ENCODE peak calls at places on chromosome 3, in six cellular contexts. G is brain microvascular endothelial cell; A is astrocyte; M is CD8-positive, alpha-beta T cell; O is esophagus squamous epithelium; T is A549. U is an unnamed sample.

GRCh38 chr3:167684389-167684993 is 30.7 kb upstream of the WDR49 start:
- DNase-seq in O (no peak), A (peak), T (peak), G (peak), M (peak), U (peak)

GRCh38 chr3:195450731-195451229 is 8.0 kb upstream of the ACAP2 start:
- DNase-seq in T (no peak), O (no peak), M (no peak), A (no peak), G (no peak), U (no peak)

GRCh38 chr3:24034464-24034863 is 89.4 kb downstream of the NR1D2 start:
- DNase-seq in O (no peak), T (no peak), G (no peak), A (no peak), M (no peak), U (no peak)

GRCh38 chr3:186640929-186641328 is 730 bp downstream of the FETUB start:
- DNase-seq in G (no peak), T (no peak), M (no peak), A (no peak), O (no peak), U (no peak)

GRCh38 chr3:160739079-160739478 is 17.0 kb upstream of the PPM1L start:
- DNase-seq in G (peak), T (no peak), A (no peak), O (no peak), M (no peak), U (no peak)

GRCh38 chr3:58215317-58216025 is 4.7 kb upstream of the DNASE1L3 start:
- DNase-seq in T (no peak), M (no peak), G (no peak), A (no peak), O (no peak), U (no peak)

GRCh38 chr3:134072881-134073582 is 43.3 kb upstream of the SLCO2A1 start:
- DNase-seq in O (no peak), G (no peak), T (no peak), A (no peak), M (no peak), U (no peak)

GRCh38 chr3:190036631-190037030 is 84.1 kb downstream of the P3H2 start:
- DNase-seq in G (peak), O (no peak), A (peak), T (no peak), M (no peak), U (no peak)

GRCh38 chr3:191136347-191136746 is 62.7 kb upstream of the OSTN start:
- DNase-seq in A (no peak), O (no peak), T (peak), G (peak), M (no peak), U (no peak)

GRCh38 chr3:96960661-96961330 is 146.4 kb downstream of the EPHA6 start:
- DNase-seq in A (no peak), T (no peak), O (no peak), G (no peak), M (no peak), U (no peak)
- H3K27ac ChIP-seq in A (no peak), T (no peak), O (peak), G (no peak), M (no peak), U (no peak)

DNA sequence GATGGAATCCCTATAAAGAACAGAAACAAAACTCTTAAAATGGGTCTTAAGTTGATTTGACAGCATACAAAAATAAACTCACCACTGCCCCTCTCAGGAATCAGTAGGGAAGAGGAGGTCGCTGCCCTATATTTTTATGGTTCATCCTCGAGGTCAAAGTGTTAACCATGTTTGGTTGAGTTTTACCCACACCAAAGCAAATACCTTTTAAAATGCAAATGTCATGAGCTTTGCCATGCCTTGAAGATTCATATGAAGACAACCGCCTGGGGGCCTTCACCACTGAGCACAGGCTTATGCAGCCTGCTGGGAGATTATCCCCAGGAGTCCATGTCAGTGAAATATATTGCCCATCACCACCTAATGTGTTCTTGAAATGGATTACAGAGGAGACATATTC is 66.1 kb downstream of the GLB1 start:
- DNase-seq in A (no peak), G (no peak), M (no peak), T (no peak), O (no peak), U (peak)
- H3K4me3 ChIP-seq in A (no peak), G (no peak), M (no peak), T (no peak), O (no peak), U (no peak)

GRCh38 chr3:14386254-14386653 is 16.2 kb upstream of the SLC6A6 start:
- DNase-seq in G (no peak), A (no peak), M (no peak), T (no peak), O (no peak), U (no peak)
- H3K27ac ChIP-seq in G (no peak), A (no peak), M (no peak), T (no peak), O (no peak), U (no peak)

DNA sequence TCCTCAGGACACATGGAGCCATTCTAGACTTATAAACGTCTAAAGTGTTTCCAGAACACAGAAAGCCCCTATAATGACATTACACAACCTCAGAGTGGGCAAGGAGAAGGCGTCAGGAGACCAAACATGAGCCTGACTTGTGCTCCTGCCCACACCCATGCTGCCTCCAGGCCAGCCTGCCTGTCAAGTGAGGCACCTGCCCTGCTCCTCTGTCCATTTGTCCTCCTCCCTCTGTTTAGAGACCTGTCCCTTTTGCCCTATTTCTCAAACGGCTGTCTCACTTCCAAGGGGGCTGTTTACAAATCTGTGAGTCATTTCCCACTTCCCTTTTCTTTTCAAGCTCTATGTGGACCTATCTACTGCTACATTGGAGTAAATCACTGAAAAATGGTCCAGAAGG is 21.0 kb downstream of the ZDHHC3 start:
- DNase-seq in G (no peak), A (no peak), M (no peak), O (no peak), T (no peak), U (no peak)
- H3K4me3 ChIP-seq in G (no peak), A (no peak), M (no peak), O (no peak), T (no peak), U (no peak)

GRCh38 chr3:171565671-171566070 is 105.5 kb upstream of the TNIK start:
- DNase-seq in T (no peak), O (no peak), A (no peak), M (no peak), G (peak), U (no peak)
- H3K27ac ChIP-seq in T (no peak), O (no peak), A (no peak), M (no peak), G (no peak), U (no peak)

GRCh38 chr3:72745146-72745976 is 102.9 kb downstream of the SHQ1 start:
- DNase-seq in T (no peak), A (peak), M (no peak), G (peak), O (no peak), U (no peak)

GRCh38 chr3:72744330-72744729 is 103.9 kb downstream of the SHQ1 start:
- DNase-seq in A (no peak), G (no peak), T (no peak), O (no peak), M (no peak), U (no peak)

GRCh38 chr3:72738752-72739520 is 109.3 kb downstream of the SHQ1 start:
- DNase-seq in A (no peak), M (peak), T (peak), O (no peak), G (no peak), U (peak)

DNA sequence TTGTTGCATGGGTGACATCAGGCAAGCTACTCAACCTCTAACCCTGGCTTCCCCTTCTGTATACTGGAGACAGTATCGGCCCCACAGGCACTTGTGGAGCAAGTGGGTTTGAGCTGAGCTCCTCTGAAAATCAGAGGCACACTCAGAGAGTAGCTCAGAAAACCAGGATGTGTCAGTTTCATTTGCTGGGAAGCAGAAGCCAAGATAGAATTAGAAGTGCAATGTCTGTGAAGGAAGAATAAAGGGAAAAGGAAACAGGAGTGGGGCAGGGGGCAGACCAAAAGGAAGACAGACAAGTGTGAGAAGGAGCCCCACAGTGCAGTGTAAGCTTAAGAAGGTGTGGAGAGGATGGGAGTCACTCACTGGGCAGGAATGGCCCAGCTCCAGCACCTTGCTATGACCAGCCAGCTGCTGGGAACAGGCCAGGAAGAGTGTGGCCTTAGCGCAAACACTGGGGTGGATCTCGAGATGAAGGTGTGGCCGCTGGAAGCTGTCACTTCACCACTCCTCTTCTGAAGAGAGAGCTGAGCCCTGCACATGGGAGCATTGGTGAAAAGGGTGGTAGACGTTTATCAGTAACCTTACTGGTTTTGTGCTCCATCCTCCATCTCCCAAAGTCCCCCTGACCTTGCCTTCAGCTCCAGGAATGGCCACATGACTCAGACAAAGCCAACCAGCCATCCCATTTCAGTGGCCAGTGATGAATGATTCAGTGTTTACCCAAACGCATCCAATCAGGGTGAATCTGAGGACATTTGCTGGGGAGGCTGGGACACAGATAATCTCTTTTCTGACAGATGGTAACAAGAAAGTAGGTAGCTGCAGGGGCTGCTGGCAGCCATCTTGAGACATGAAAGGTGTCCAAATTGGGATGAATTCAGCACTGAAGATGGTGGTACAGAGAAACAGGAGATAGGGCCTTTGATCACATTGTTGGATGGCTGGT is 108.5 kb downstream of the SHQ1 start:
- DNase-seq in G (peak), M (no peak), O (no peak), T (peak), A (no peak), U (no peak)
- H3K4me3 ChIP-seq in G (no peak), M (peak), O (peak), T (no peak), A (no peak), U (peak)

DNA sequence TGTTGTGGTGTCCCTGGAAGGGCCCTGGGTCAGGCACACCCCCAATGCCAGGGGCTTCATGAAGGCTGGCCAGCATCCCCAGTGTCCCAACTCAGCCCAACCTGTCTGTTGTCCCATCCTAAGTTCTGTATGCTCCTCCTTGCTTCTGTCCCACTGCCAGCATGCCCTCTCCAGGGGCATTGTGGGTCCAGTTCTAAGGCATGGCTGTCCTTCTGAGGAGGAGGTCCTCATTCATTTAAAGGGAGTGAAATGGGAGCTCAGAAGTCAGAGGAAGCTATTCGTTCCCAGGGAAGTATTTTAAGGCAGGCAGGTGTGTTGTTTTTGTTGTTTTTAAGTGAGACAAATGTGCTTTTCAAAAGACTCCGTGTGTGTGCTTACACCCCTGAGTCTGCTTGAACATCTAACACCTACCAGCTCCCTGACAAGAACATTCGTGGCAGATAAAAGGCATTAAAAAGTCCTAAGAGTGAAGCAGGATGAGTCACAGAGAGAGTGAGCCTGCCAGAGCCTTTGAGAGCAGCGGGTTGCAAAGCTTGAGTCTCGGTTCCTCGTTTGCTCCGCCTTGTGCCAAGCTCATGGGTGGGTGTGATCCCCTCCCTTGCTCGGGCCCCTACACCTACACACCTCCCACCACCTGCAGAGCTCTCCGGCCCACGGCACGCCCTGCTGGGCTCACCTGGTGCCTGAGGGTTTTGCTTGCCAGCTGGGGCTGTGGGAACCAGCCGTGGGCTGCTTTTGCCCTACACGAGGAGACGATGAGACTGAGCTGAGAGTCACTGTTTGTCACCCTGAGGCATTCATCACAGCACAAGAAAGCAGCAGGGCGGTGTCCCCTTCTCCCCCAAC is 183.4 kb upstream of the TOPAZ1 start:
- DNase-seq in A (peak), O (no peak), G (peak), M (peak), T (no peak), U (no peak)
- H3K27ac ChIP-seq in A (no peak), O (no peak), G (no peak), M (no peak), T (no peak), U (no peak)

U was measured in effector memory CD4-positive, alpha-beta T cell.